ENCODE peak calls at places on chromosome 20, in seven cellular contexts. One of them, this sample, is unnamed.

GRCh38 chr20:48181536-48181935 is 396.3 kb upstream of the SULF2 start:
- DNase-seq in HepG2: no peak
- DNase-seq in SK-N-SH: no peak
- DNase-seq in HCT116: no peak
- DNase-seq in H1: no peak
- DNase-seq in GM12878: no peak
- DNase-seq in K562: peak; percentile 48
- DNase-seq in this sample: no peak

GRCh38 chr20:45489083-45489531 is 19.6 kb downstream of the WFDC2 start:
- DNase-seq in HepG2: no peak
- DNase-seq in SK-N-SH: no peak
- DNase-seq in HCT116: peak; percentile 21
- DNase-seq in H1: no peak
- DNase-seq in GM12878: no peak
- DNase-seq in K562: no peak
- DNase-seq in this sample: no peak

GRCh38 chr20:768426-768978 is at the start of gene SLC52A3:
- DNase-seq in HepG2: peak; percentile 36
- DNase-seq in SK-N-SH: no peak
- DNase-seq in HCT116: peak; percentile 86
- DNase-seq in H1: peak; percentile 27
- DNase-seq in GM12878: no peak
- DNase-seq in K562: peak; percentile 49
- DNase-seq in this sample: peak; percentile 33

GRCh38 chr20:5919634-5920544 is 30.4 kb downstream of the TRMT6 start:
- DNase-seq in HepG2: no peak
- DNase-seq in SK-N-SH: no peak
- DNase-seq in HCT116: no peak
- DNase-seq in H1: no peak
- DNase-seq in GM12878: no peak
- DNase-seq in K562: no peak
- DNase-seq in this sample: no peak

GRCh38 chr20:8932192-8933150 is 136.4 kb upstream of the PLCB4 start:
- DNase-seq in HepG2: no peak
- DNase-seq in SK-N-SH: no peak
- DNase-seq in HCT116: no peak
- DNase-seq in H1: no peak
- DNase-seq in GM12878: no peak
- DNase-seq in K562: no peak
- DNase-seq in this sample: no peak

GRCh38 chr20:44428174-44429016 is 47.3 kb upstream of the TTPAL start:
- DNase-seq in HepG2: peak; percentile 99
- DNase-seq in SK-N-SH: no peak
- DNase-seq in HCT116: no peak
- DNase-seq in H1: no peak
- DNase-seq in GM12878: no peak
- DNase-seq in K562: no peak
- DNase-seq in this sample: no peak

GRCh38 chr20:48294196-48294595 is 508.9 kb upstream of the SULF2 start:
- DNase-seq in HepG2: no peak
- DNase-seq in SK-N-SH: no peak
- DNase-seq in HCT116: no peak
- DNase-seq in H1: no peak
- DNase-seq in GM12878: no peak
- DNase-seq in K562: peak; percentile 12
- DNase-seq in this sample: no peak

GRCh38 chr20:49699200-49699992 is 14.3 kb downstream of the B4GALT5 start:
- DNase-seq in HepG2: no peak
- DNase-seq in SK-N-SH: no peak
- DNase-seq in HCT116: no peak
- DNase-seq in H1: no peak
- DNase-seq in GM12878: no peak
- DNase-seq in K562: no peak
- DNase-seq in this sample: no peak

GRCh38 chr20:51687630-51688029 is 80.6 kb downstream of the ATP9A start:
- DNase-seq in HepG2: no peak
- DNase-seq in SK-N-SH: no peak
- DNase-seq in HCT116: no peak
- DNase-seq in H1: no peak
- DNase-seq in GM12878: no peak
- DNase-seq in K562: no peak
- DNase-seq in this sample: no peak

GRCh38 chr20:25600632-25601031 is 15.3 kb upstream of the NINL start:
- DNase-seq in HepG2: peak; percentile 59
- DNase-seq in SK-N-SH: no peak
- DNase-seq in HCT116: no peak
- DNase-seq in H1: no peak
- DNase-seq in GM12878: no peak
- DNase-seq in K562: no peak
- DNase-seq in this sample: no peak

GRCh38 chr20:8879669-8880068 is 189.2 kb upstream of the PLCB4 start:
- DNase-seq in HepG2: no peak
- DNase-seq in SK-N-SH: no peak
- DNase-seq in HCT116: no peak
- DNase-seq in H1: no peak
- DNase-seq in GM12878: no peak
- DNase-seq in K562: no peak
- DNase-seq in this sample: no peak

DNA sequence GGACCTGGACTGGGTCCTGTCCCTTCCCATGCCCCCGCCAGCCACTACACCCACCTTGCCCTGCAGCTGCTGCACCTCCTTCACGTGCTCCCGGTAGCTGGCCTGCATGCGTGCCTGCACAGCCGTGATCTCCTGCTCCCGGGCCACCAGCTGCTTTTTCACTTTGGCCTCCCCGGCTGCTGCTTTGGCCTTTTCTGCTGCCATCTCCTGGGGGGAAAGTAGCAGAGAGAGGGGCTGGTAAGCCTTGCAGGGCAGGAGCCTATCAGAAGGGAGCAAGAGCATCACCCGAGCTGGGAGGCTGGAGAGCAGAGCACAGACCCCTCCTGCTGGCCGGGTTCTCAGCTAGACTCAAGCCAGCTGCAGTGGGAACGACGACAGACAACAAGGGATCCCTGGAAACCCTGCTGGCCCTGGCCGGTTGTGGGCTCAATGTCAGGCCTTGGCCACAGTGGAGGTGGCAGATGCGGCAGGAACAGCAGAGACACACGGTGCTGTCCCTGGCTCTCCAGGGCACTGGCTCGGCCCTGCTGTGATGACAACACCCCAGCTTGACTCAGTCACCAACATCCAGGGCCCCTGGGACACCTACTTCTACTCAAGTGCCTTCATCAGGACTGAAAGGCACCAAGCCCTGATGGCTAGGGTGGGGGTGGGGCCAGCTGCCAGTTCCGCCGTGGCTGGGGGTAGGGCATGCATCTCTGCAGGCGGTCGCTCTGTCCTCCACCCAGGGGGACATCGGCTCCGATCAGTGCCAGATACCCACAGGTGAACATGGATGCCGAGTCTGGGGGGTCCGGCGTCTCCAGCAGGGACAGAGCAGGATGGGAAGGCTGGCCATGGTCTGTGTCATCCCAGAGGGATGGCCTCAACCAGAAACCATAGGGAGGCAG is 45.3 kb downstream of the RRBP1 start:
- DNase-seq in HepG2: no peak
- DNase-seq in SK-N-SH: peak; percentile 91
- DNase-seq in HCT116: no peak
- DNase-seq in H1: no peak
- DNase-seq in GM12878: no peak
- DNase-seq in K562: no peak
- DNase-seq in this sample: no peak
- H3K4me1 ChIP-seq in HepG2: peaks cover 10% of the 10 kb centered on the region
- H3K4me1 ChIP-seq in SK-N-SH: peaks cover 20% of the 10 kb centered on the region
- H3K4me1 ChIP-seq in HCT116: no peaks in the 10 kb centered on the region
- H3K4me1 ChIP-seq in H1: peaks cover 5% of the 10 kb centered on the region
- H3K4me1 ChIP-seq in GM12878: no peaks in the 10 kb centered on the region
- H3K4me1 ChIP-seq in K562: peaks cover 6% of the 10 kb centered on the region
- H3K4me1 ChIP-seq in this sample: peaks cover 10% of the 10 kb centered on the region

DNA sequence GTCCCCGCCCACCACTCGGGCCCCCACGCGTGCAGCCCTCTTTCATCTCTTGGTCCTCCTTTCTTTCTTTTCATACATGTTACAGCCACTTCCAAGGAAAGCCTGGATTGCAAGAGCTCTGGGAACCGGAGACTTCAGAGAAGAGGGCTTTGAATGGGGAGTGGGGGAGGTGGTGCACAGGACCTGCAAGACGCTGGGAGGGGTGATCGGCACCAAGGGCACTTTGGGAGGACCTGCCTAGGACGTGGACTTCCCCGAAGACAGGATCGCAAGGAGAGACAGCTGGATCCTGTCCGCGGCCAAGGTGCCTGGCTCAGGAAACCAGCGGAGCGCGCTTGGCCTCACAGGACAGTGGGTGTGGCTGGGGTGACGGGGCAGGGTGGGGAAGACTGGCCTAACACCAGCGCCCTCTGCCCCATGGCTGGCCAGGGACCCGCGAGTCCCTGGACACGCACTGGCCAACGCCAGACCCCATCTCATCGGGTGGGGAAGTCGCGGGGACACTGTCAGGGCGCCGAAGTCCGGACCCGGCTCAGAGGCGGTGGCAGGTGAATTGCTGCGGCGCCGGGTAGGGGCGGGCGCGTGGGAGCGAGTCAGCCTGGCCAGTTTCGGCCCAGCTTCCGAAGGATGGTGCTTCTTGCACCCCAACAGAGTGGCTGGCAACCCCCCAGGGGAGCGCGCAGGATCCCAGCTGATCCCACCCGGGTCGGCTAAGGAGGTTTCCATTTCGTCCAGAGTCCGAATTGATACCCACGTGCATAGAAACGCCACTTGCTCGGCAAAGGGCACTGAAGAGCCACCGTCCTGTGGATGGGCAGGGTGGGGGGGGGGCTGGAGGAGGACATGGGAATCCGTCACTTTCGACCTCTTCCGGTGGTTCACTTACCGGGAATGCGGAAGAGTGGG is 714 bp upstream of the THBD start:
- DNase-seq in HepG2: no peak
- DNase-seq in SK-N-SH: no peak
- DNase-seq in HCT116: no peak
- DNase-seq in H1: no peak
- DNase-seq in GM12878: no peak
- DNase-seq in K562: no peak
- DNase-seq in this sample: no peak
- H3K4me3 ChIP-seq in HepG2: no peak overlapping the region
- H3K4me3 ChIP-seq in SK-N-SH: no peak overlapping the region
- H3K4me3 ChIP-seq in HCT116: peak overlapping the region; percentile 51
- H3K4me3 ChIP-seq in H1: peak overlapping the region; percentile 66
- H3K4me3 ChIP-seq in GM12878: no peak overlapping the region
- H3K4me3 ChIP-seq in K562: no peak overlapping the region
- H3K4me3 ChIP-seq in this sample: peak overlapping the region; percentile 26

DNA sequence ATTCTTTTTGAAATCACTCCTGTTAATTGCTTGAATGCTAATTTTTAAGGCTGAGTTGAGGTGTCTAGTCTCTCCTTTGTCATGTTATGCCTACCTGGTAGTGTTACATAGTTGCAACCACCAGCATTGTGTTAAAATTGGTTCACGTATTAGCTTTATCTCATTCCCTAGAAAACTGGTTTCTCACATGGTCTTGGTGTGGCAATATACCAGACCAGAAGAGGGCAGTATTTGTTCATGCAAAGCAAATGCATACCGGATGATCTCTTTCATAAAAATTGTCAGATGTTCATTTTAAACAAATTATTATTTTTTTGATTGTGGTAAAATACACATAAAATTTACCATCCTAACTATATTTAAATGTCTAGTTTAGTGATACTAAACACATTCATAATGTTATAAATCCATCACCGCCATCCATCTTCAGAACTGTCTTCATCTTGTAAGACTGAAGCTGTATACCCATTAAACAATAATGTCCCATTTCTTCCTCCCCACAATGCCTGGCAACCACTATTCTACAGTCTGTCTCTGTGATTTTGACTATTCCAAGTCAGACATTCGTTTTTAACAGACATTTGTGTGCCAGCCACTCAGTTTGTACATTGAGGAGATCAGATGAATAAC is 92.8 kb downstream of the ATRN start:
- DNase-seq in HepG2: peak; percentile 63
- DNase-seq in SK-N-SH: peak; percentile 53
- DNase-seq in HCT116: peak; percentile 41
- DNase-seq in H1: no peak
- DNase-seq in GM12878: peak; percentile 8
- DNase-seq in K562: peak; percentile 28
- DNase-seq in this sample: peak; percentile 40
- TF ChIP-seq YY1 in HepG2: no peak
- TF ChIP-seq YY1 in SK-N-SH: no peak
- TF ChIP-seq YY1 in HCT116: no peak
- TF ChIP-seq YY1 in H1: no peak
- TF ChIP-seq YY1 in GM12878: no peak
- TF ChIP-seq YY1 in K562: no peak
- TF ChIP-seq YY1 in this sample: no peak

GRCh38 chr20:40890635-40891034 is 138.0 kb upstream of the TOP1 start:
- DNase-seq in HepG2: no peak
- DNase-seq in SK-N-SH: no peak
- DNase-seq in HCT116: no peak
- DNase-seq in H1: no peak
- DNase-seq in GM12878: no peak
- DNase-seq in K562: no peak
- DNase-seq in this sample: no peak
- H3K4me1 ChIP-seq in HepG2: peaks cover 17% of the 10 kb centered on the region
- H3K4me1 ChIP-seq in SK-N-SH: peaks cover 4% of the 10 kb centered on the region
- H3K4me1 ChIP-seq in HCT116: no peaks in the 10 kb centered on the region
- H3K4me1 ChIP-seq in H1: no peaks in the 10 kb centered on the region
- H3K4me1 ChIP-seq in GM12878: no peaks in the 10 kb centered on the region
- H3K4me1 ChIP-seq in K562: no peaks in the 10 kb centered on the region
- H3K4me1 ChIP-seq in this sample: no peaks in the 10 kb centered on the region

This sample was measured in NT2/D1.